ENCODE peak calls at places on chromosomes 6 and 20, in seven cellular contexts. A is CD4-positive, alpha-beta T cell; C is right atrium auricular region; X is lung; F is CD4-positive, CD25-positive, alpha-beta regulatory T cell; K is CD4-positive, alpha-beta memory T cell; P is heart left ventricle. W is an unnamed sample. For H3K9me3, the result is how much of the 10 kb centered on the place peaks cover.

GRCh38 chr6:10759312-10759839 is 11.8 kb downstream of the TMEM14B start:
- DNase-seq in A (no peak), C (no peak), X (no peak), F (no peak), K (peak), P (no peak), W (no peak)

GRCh38 chr6:169051371-169051770 is 202.3 kb downstream of the THBS2 start:
- DNase-seq in A (no peak), C (no peak), X (no peak), F (no peak), K (no peak), P (no peak), W (no peak)

GRCh38 chr6:168636147-168636982 is 195.4 kb downstream of the SMOC2 start:
- DNase-seq in A (no peak), C (no peak), X (no peak), F (no peak), K (no peak), P (no peak), W (no peak)

GRCh38 chr6:41405941-41406340 is 70.5 kb downstream of the NCR2 start:
- DNase-seq in A (no peak), C (no peak), X (no peak), F (no peak), K (no peak), P (no peak), W (no peak)

GRCh38 chr6:137494281-137494966 is at the start of gene OLIG3:
- DNase-seq in A (no peak), C (no peak), X (no peak), F (no peak), K (no peak), P (no peak), W (no peak)

GRCh38 chr6:10951675-10952282 is 64.9 kb downstream of the SYCP2L start:
- DNase-seq in A (no peak), C (no peak), X (no peak), F (no peak), K (no peak), P (no peak), W (no peak)

GRCh38 chr20:10115021-10115420 is 80.2 kb downstream of the ANKEF1 start:
- DNase-seq in A (no peak), C (no peak), X (no peak), F (no peak), K (no peak), P (no peak), W (no peak)

GRCh38 chr6:50600280-50600679 is 113.0 kb upstream of the TFAP2D start:
- DNase-seq in A (no peak), C (no peak), X (no peak), F (no peak), K (no peak), P (no peak), W (no peak)

GRCh38 chr20:50259705-50260479 is 69.3 kb downstream of the CEBPB start:
- DNase-seq in A (no peak), C (no peak), X (peak), F (no peak), K (no peak), P (peak), W (no peak)

GRCh38 chr6:141667580-141668309 is 465.0 kb upstream of the GJE1 start:
- DNase-seq in A (no peak), C (no peak), X (no peak), F (no peak), K (no peak), P (no peak), W (no peak)

GRCh38 chr6:43488667-43489276 is 11.4 kb downstream of the TJAP1 start:
- DNase-seq in A (no peak), C (no peak), X (no peak), F (no peak), K (no peak), P (no peak), W (no peak)

GRCh38 chr6:161748535-161749386 is 474.9 kb upstream of the AGPAT4 start:
- DNase-seq in A (no peak), C (no peak), X (no peak), F (no peak), K (no peak), P (peak), W (no peak)

GRCh38 chr6:2733324-2733723 is 17.4 kb downstream of the MYLK4 start:
- DNase-seq in A (no peak), C (peak), X (peak), F (no peak), K (peak), P (peak), W (no peak)

GRCh38 chr6:25050356-25050755 is 114.6 kb upstream of the RIPOR2 start:
- DNase-seq in A (no peak), C (no peak), X (no peak), F (peak), K (peak), P (no peak), W (no peak)

GRCh38 chr6:11815231-11815630 is 36.6 kb upstream of the ADTRP start:
- DNase-seq in A (no peak), C (no peak), X (no peak), F (no peak), K (no peak), P (no peak), W (no peak)

GRCh38 chr20:54219751-54220426 is 12.0 kb downstream of the PFDN4 start:
- DNase-seq in A (no peak), C (no peak), X (no peak), F (no peak), K (no peak), P (no peak), W (no peak)

GRCh38 chr6:82088978-82089855 is 158.3 kb downstream of the IBTK start:
- DNase-seq in A (no peak), C (no peak), X (no peak), F (no peak), K (no peak), P (no peak), W (no peak)

GRCh38 chr6:6315660-6316059 is 4.8 kb downstream of the F13A1 start:
- DNase-seq in A (no peak), C (no peak), X (no peak), F (no peak), K (no peak), P (no peak), W (no peak)

GRCh38 chr6:23089981-23090380 is 520.6 kb downstream of the HDGFL1 start:
- DNase-seq in A (no peak), C (no peak), X (no peak), F (no peak), K (no peak), P (no peak), W (no peak)

GRCh38 chr6:125102901-125103300 is 50.7 kb upstream of the TPD52L1 start:
- DNase-seq in A (no peak), C (no peak), X (no peak), F (no peak), K (no peak), P (no peak), W (no peak)

DNA sequence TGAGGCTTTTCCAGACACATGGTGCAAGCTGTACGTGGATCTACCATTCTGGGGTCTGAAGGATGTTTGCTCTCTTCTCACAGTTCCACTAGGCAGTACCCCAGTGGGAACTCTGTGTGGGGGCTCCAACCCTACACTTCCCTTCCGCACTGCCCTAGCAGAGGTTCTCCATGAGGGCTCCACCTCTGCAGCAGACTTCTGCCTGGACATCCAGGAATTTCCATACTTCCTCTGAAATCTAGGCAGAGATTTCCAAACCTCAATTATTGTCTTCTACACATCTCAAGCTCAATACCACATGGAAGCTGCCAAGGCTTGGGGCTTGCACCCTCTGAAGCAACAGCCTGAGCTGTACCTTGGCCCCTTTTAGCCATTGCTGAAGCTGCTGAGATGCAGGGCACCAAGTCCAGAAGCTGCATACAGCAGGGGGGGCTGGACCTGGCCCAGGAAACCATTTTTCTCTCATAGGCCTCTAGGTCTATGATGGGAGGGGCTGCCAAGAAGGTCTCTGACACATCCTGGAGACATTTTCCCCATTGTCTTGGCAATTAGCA is 11.6 kb downstream of the PDSS2 start:
- DNase-seq in A (no peak), C (no peak), X (no peak), F (no peak), K (no peak), P (no peak), W (no peak)
- H3K9me3 ChIP-seq in A (under half), C (under half), X (under half), F (under half), K (under half), P (under half), W (under half)

GRCh38 chr6:28089054-28089453 is 8.7 kb downstream of the ZNF165 start:
- DNase-seq in A (no peak), C (no peak), X (no peak), F (no peak), K (no peak), P (no peak), W (no peak)
- H3K9me3 ChIP-seq in A (under half), C (under half), X (under half), F (under half), K (under half), P (under half), W (under half)

DNA sequence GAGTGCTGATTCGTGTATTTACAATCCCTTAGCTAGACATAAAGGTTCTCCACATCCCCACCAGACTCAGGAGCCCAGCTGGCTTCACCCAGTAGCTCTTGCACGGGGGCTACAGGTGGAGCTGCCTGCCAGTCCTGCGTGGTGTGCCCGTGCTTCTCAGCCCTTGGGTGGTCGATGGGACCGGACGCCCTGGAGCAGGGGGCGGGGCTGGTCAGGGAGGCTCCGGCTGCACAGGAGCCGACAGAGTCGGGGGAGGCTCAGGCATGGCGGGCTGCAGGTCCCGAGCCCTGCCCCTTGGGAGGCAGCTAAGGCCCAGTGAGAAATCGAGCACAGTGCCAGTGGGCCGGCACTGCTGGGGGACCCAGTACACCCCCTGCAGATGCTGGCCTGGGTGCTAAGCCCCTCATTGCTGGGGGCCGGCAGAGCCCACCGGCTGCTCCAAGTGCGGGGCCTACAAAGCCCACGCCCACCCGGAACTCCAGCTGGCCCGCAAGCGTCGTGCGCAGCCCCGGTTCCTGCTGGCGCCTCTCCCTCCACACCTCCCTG is 48.9 kb upstream of the UST start:
- DNase-seq in A (no peak), C (no peak), X (no peak), F (no peak), K (no peak), P (no peak), W (no peak)
- H3K9me3 ChIP-seq in A (under half), C (under half), X (under half), F (under half), K (under half), P (under half), W (under half)

GRCh38 chr6:44522871-44523270 is 135.4 kb downstream of the CDC5L start:
- DNase-seq in A (no peak), C (no peak), X (no peak), F (no peak), K (no peak), P (no peak), W (no peak)
- H3K9me3 ChIP-seq in A (under half), C (under half), X (under half), F (under half), K (under half), P (under half), W (under half)

DNA sequence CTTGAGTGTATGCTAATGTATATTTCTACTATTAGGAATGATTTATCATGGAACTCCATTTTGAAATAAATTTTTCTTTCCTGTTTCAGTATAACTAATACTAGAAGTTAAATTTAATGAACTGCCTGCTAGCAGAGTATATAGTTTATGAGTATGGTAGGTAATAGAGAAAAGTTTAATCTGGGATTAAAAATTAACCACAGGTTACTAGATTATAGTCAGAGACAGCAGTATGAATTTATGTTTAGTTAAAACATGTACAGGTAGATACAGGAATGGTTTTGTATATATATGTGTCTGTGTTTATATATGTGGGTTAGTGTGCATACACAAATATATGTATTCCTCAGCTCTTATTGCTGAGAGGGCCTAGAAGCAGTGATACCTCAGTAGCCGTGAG is 32.3 kb downstream of the CD2AP start:
- DNase-seq in A (no peak), C (no peak), X (no peak), F (no peak), K (no peak), P (no peak), W (no peak)
- H3K9me3 ChIP-seq in A (under half), C (under half), X (under half), F (under half), K (under half), P (under half), W (under half)

GRCh38 chr20:15487682-15488081 is 1085.6 kb downstream of the KIF16B start:
- DNase-seq in A (no peak), C (no peak), X (no peak), F (no peak), K (no peak), P (no peak), W (no peak)
- H3K9me3 ChIP-seq in A (under half), C (under half), X (under half), F (under half), K (under half), P (under half), W (under half)

GRCh38 chr20:41601742-41602141 is 16.4 kb downstream of the CHD6 start:
- DNase-seq in A (no peak), C (no peak), X (no peak), F (no peak), K (no peak), P (no peak), W (no peak)
- H3K9me3 ChIP-seq in A (under half), C (under half), X (under half), F (under half), K (under half), P (under half), W (under half)

W was measured in T-helper 17 cell.